ENCODE peak calls at places on chromosome 20, in nine cellular contexts. S is GM10248; Y is HTR-8/SVneo; Q is psoas muscle; E is T-helper 1 cell; R is fibroblast of the aortic adventitia; Z is activated naive CD8-positive, alpha-beta T cell treated with anti-CD3 and anti-CD28 coated beads, Interleukin-2, amount 50 U/mL, for 24 hours; A is iPS DF 6.9; D is GM06990. W is an unnamed sample.
A peak's percentile ranks its signal among the peaks of the same experiment; 100 is the strongest.

GRCh38 chr20:63085087-63085861 is 78.5 kb upstream of the BHLHE23 start:
- DNase-seq in S (no peak), Y (no peak), Q (peak; percentile 49), E (peak; percentile 3), R (no peak), Z (no peak), A (no peak), D (no peak), W (no peak)

GRCh38 chr20:14792915-14793314 is 455.5 kb upstream of the FLRT3 start:
- DNase-seq in S (no peak), Y (no peak), Q (no peak), E (no peak), R (no peak), Z (no peak), A (no peak), D (no peak), W (no peak)

GRCh38 chr20:46375771-46376170 is 30.6 kb downstream of the ELMO2 start:
- DNase-seq in S (no peak), Y (no peak), Q (no peak), E (no peak), R (peak; percentile 14), Z (no peak), A (no peak), D (no peak), W (no peak)

GRCh38 chr20:58659841-58660240 is 8.8 kb downstream of the STX16 start:
- DNase-seq in S (no peak), Y (no peak), Q (no peak), E (no peak), R (no peak), Z (no peak), A (no peak), D (no peak), W (no peak)

GRCh38 chr20:63067721-63068560 is 61.2 kb upstream of the BHLHE23 start:
- DNase-seq in S (no peak), Y (no peak), Q (peak; percentile 45), E (no peak), R (no peak), Z (no peak), A (no peak), D (no peak), W (no peak)

GRCh38 chr20:2914160-2914559 is 40.9 kb downstream of the PTPRA start:
- DNase-seq in S (no peak), Y (no peak), Q (no peak), E (no peak), R (no peak), Z (no peak), A (no peak), D (no peak), W (peak; percentile 22)

GRCh38 chr20:34705383-34706021 is 1.4 kb downstream of the TP53INP2 start:
- DNase-seq in S (no peak), Y (no peak), Q (no peak), E (no peak), R (peak; percentile 28), Z (peak; percentile 17), A (no peak), D (peak; percentile 14), W (no peak)

GRCh38 chr20:46945465-46945864 is 50.8 kb downstream of the EYA2 start:
- DNase-seq in S (no peak), Y (no peak), Q (no peak), E (no peak), R (no peak), Z (no peak), A (no peak), D (no peak), W (no peak)

GRCh38 chr20:19491241-19491640 is 266.8 kb upstream of the RIN2 start:
- DNase-seq in S (no peak), Y (no peak), Q (no peak), E (no peak), R (no peak), Z (no peak), A (no peak), D (no peak), W (no peak)

GRCh38 chr20:63829943-63830820 is 882 bp downstream of the ZBTB46 start:
- DNase-seq in S (no peak), Y (peak; percentile 76), Q (no peak), E (no peak), R (no peak), Z (no peak), A (no peak), D (no peak), W (no peak)

GRCh38 chr20:22387452-22387851 is 196.9 kb downstream of the FOXA2 start:
- DNase-seq in S (no peak), Y (no peak), Q (no peak), E (no peak), R (no peak), Z (no peak), A (no peak), D (no peak), W (no peak)

GRCh38 chr20:63056236-63057132 is 49.7 kb upstream of the BHLHE23 start:
- DNase-seq in S (peak; percentile 78), Y (peak; percentile 79), Q (peak; percentile 68), E (peak; percentile 22), R (no peak), Z (peak; percentile 57), A (no peak), D (no peak), W (no peak)

GRCh38 chr20:10134176-10134575 is 84.5 kb upstream of the SNAP25 start:
- DNase-seq in S (no peak), Y (no peak), Q (no peak), E (no peak), R (no peak), Z (no peak), A (no peak), D (no peak), W (no peak)

GRCh38 chr20:1855113-1855512 is 40.1 kb upstream of the SIRPA start:
- DNase-seq in S (no peak), Y (no peak), Q (no peak), E (no peak), R (no peak), Z (no peak), A (no peak), D (no peak), W (no peak)

GRCh38 chr20:52959125-52959524 is 13.0 kb upstream of the TSHZ2 start:
- DNase-seq in S (no peak), Y (no peak), Q (no peak), E (no peak), R (no peak), Z (no peak), A (no peak), D (no peak), W (peak; percentile 81)

GRCh38 chr20:10671221-10671849 is 2.5 kb downstream of the JAG1 start:
- DNase-seq in S (peak; percentile 77), Y (peak; percentile 94), Q (no peak), E (no peak), R (peak; percentile 96), Z (peak; percentile 50), A (no peak), D (peak; percentile 47), W (no peak)

GRCh38 chr20:4040283-4041179 is 25.2 kb upstream of the RNF24 start:
- DNase-seq in S (no peak), Y (no peak), Q (no peak), E (no peak), R (peak; percentile 61), Z (no peak), A (no peak), D (no peak), W (no peak)

W was measured in NCI-H748 treated with DMSO at 0.1 percent for 48 hours.